ENCODE peak calls at places on chromosomes 13 and 19, in nine cellular contexts. One of them, this sample, is unnamed.

GRCh38 chr13:68047889-68048288 is 817.8 kb upstream of the PCDH9 start:
- DNase-seq in HCT116: no peak
- DNase-seq in neural progenitor cell: peak
- DNase-seq in GM23248: no peak
- DNase-seq in SK-N-SH: no peak
- DNase-seq in GM23338: peak
- DNase-seq in PC-3: peak
- DNase-seq in OCI-LY7: no peak
- DNase-seq in MM.1S: no peak
- DNase-seq in this sample: no peak

GRCh38 chr13:110714798-110715394 is 1.4 kb downstream of the ING1 start:
- DNase-seq in HCT116: no peak
- DNase-seq in neural progenitor cell: peak
- DNase-seq in GM23248: peak
- DNase-seq in SK-N-SH: no peak
- DNase-seq in GM23338: peak
- DNase-seq in PC-3: peak
- DNase-seq in OCI-LY7: peak
- DNase-seq in MM.1S: peak
- DNase-seq in this sample: peak

GRCh38 chr19:18020212-18021067 is 12.5 kb downstream of the ARRDC2 start:
- DNase-seq in HCT116: no peak
- DNase-seq in neural progenitor cell: no peak
- DNase-seq in GM23248: peak
- DNase-seq in SK-N-SH: peak
- DNase-seq in GM23338: no peak
- DNase-seq in PC-3: no peak
- DNase-seq in OCI-LY7: no peak
- DNase-seq in MM.1S: no peak
- DNase-seq in this sample: peak

GRCh38 chr13:94228781-94229180 is 250.7 kb downstream of the DCT start:
- DNase-seq in HCT116: no peak
- DNase-seq in neural progenitor cell: no peak
- DNase-seq in GM23248: no peak
- DNase-seq in SK-N-SH: no peak
- DNase-seq in GM23338: no peak
- DNase-seq in PC-3: no peak
- DNase-seq in OCI-LY7: no peak
- DNase-seq in MM.1S: no peak
- DNase-seq in this sample: no peak

GRCh38 chr13:76596216-76596615 is 290.0 kb downstream of the KCTD12 start:
- DNase-seq in HCT116: no peak
- DNase-seq in neural progenitor cell: no peak
- DNase-seq in GM23248: no peak
- DNase-seq in SK-N-SH: no peak
- DNase-seq in GM23338: no peak
- DNase-seq in PC-3: no peak
- DNase-seq in OCI-LY7: no peak
- DNase-seq in MM.1S: no peak
- DNase-seq in this sample: no peak

GRCh38 chr13:113917096-113917495 is 53.2 kb upstream of the GAS6 start:
- DNase-seq in HCT116: no peak
- DNase-seq in neural progenitor cell: no peak
- DNase-seq in GM23248: no peak
- DNase-seq in SK-N-SH: no peak
- DNase-seq in GM23338: no peak
- DNase-seq in PC-3: no peak
- DNase-seq in OCI-LY7: no peak
- DNase-seq in MM.1S: no peak
- DNase-seq in this sample: no peak

GRCh38 chr13:49214917-49215376 is 5.2 kb upstream of the MLNR start:
- DNase-seq in HCT116: peak
- DNase-seq in neural progenitor cell: no peak
- DNase-seq in GM23248: peak
- DNase-seq in SK-N-SH: no peak
- DNase-seq in GM23338: peak
- DNase-seq in PC-3: peak
- DNase-seq in OCI-LY7: peak
- DNase-seq in MM.1S: peak
- DNase-seq in this sample: no peak

GRCh38 chr19:49447485-49448431 is 3.9 kb downstream of the PIH1D1 start:
- DNase-seq in HCT116: peak
- DNase-seq in neural progenitor cell: peak
- DNase-seq in GM23248: no peak
- DNase-seq in SK-N-SH: peak
- DNase-seq in GM23338: peak
- DNase-seq in PC-3: no peak
- DNase-seq in OCI-LY7: peak
- DNase-seq in MM.1S: no peak
- DNase-seq in this sample: no peak

GRCh38 chr13:40155176-40155575 is 499.7 kb downstream of the COG6 start:
- DNase-seq in HCT116: no peak
- DNase-seq in neural progenitor cell: peak
- DNase-seq in GM23248: no peak
- DNase-seq in SK-N-SH: no peak
- DNase-seq in GM23338: no peak
- DNase-seq in PC-3: no peak
- DNase-seq in OCI-LY7: no peak
- DNase-seq in MM.1S: no peak
- DNase-seq in this sample: no peak

GRCh38 chr13:76512676-76513277 is 373.4 kb downstream of the KCTD12 start:
- DNase-seq in HCT116: no peak
- DNase-seq in neural progenitor cell: no peak
- DNase-seq in GM23248: peak
- DNase-seq in SK-N-SH: peak
- DNase-seq in GM23338: no peak
- DNase-seq in PC-3: peak
- DNase-seq in OCI-LY7: no peak
- DNase-seq in MM.1S: no peak
- DNase-seq in this sample: no peak

GRCh38 chr19:28905996-28906395 is 307.0 kb downstream of the UQCRFS1 start:
- DNase-seq in HCT116: no peak
- DNase-seq in neural progenitor cell: no peak
- DNase-seq in GM23248: peak
- DNase-seq in SK-N-SH: no peak
- DNase-seq in GM23338: no peak
- DNase-seq in PC-3: no peak
- DNase-seq in OCI-LY7: no peak
- DNase-seq in MM.1S: no peak
- DNase-seq in this sample: no peak

GRCh38 chr13:32033744-32034143 is 2.2 kb downstream of the FRY start:
- DNase-seq in HCT116: no peak
- DNase-seq in neural progenitor cell: no peak
- DNase-seq in GM23248: no peak
- DNase-seq in SK-N-SH: no peak
- DNase-seq in GM23338: no peak
- DNase-seq in PC-3: no peak
- DNase-seq in OCI-LY7: no peak
- DNase-seq in MM.1S: no peak
- DNase-seq in this sample: no peak

GRCh38 chr13:32212420-32212819 is 102.7 kb downstream of the ZAR1L start:
- DNase-seq in HCT116: no peak
- DNase-seq in neural progenitor cell: no peak
- DNase-seq in GM23248: peak
- DNase-seq in SK-N-SH: no peak
- DNase-seq in GM23338: no peak
- DNase-seq in PC-3: peak
- DNase-seq in OCI-LY7: no peak
- DNase-seq in MM.1S: no peak
- DNase-seq in this sample: no peak

GRCh38 chr19:34313188-34313587 is 51.8 kb upstream of the GPI start:
- DNase-seq in HCT116: no peak
- DNase-seq in neural progenitor cell: no peak
- DNase-seq in GM23248: peak
- DNase-seq in SK-N-SH: no peak
- DNase-seq in GM23338: no peak
- DNase-seq in PC-3: peak
- DNase-seq in OCI-LY7: no peak
- DNase-seq in MM.1S: no peak
- DNase-seq in this sample: peak

GRCh38 chr19:17450264-17451075 is 2.0 kb upstream of the TMEM221 start:
- DNase-seq in HCT116: peak
- DNase-seq in neural progenitor cell: no peak
- DNase-seq in GM23248: no peak
- DNase-seq in SK-N-SH: no peak
- DNase-seq in GM23338: no peak
- DNase-seq in PC-3: peak
- DNase-seq in OCI-LY7: no peak
- DNase-seq in MM.1S: no peak
- DNase-seq in this sample: peak

GRCh38 chr13:40026741-40027140 is 371.3 kb downstream of the COG6 start:
- DNase-seq in HCT116: no peak
- DNase-seq in neural progenitor cell: no peak
- DNase-seq in GM23248: no peak
- DNase-seq in SK-N-SH: no peak
- DNase-seq in GM23338: no peak
- DNase-seq in PC-3: no peak
- DNase-seq in OCI-LY7: no peak
- DNase-seq in MM.1S: peak
- DNase-seq in this sample: no peak

GRCh38 chr19:18904334-18905057 is 8.5 kb upstream of the CERS1 start:
- DNase-seq in HCT116: no peak
- DNase-seq in neural progenitor cell: no peak
- DNase-seq in GM23248: no peak
- DNase-seq in SK-N-SH: no peak
- DNase-seq in GM23338: no peak
- DNase-seq in PC-3: no peak
- DNase-seq in OCI-LY7: no peak
- DNase-seq in MM.1S: no peak
- DNase-seq in this sample: no peak

GRCh38 chr13:106570354-106570822 is 2.5 kb upstream of the ARGLU1 start:
- DNase-seq in HCT116: peak
- DNase-seq in neural progenitor cell: peak
- DNase-seq in GM23248: peak
- DNase-seq in SK-N-SH: peak
- DNase-seq in GM23338: peak
- DNase-seq in PC-3: no peak
- DNase-seq in OCI-LY7: no peak
- DNase-seq in MM.1S: peak
- DNase-seq in this sample: peak
- H3K27ac ChIP-seq in HCT116: no peak
- H3K27ac ChIP-seq in neural progenitor cell: no peak
- H3K27ac ChIP-seq in GM23248: no peak
- H3K27ac ChIP-seq in SK-N-SH: no peak
- H3K27ac ChIP-seq in GM23338: no peak
- H3K27ac ChIP-seq in PC-3: no peak
- H3K27ac ChIP-seq in OCI-LY7: no peak
- H3K27ac ChIP-seq in MM.1S: no peak
- H3K27ac ChIP-seq in this sample: peak

GRCh38 chr19:485122-485521 is 11.2 kb upstream of the MADCAM1 start:
- DNase-seq in HCT116: no peak
- DNase-seq in neural progenitor cell: no peak
- DNase-seq in GM23248: no peak
- DNase-seq in SK-N-SH: no peak
- DNase-seq in GM23338: no peak
- DNase-seq in PC-3: no peak
- DNase-seq in OCI-LY7: no peak
- DNase-seq in MM.1S: no peak
- DNase-seq in this sample: no peak

GRCh38 chr19:484494-484893 is 11.8 kb upstream of the MADCAM1 start:
- DNase-seq in HCT116: no peak
- DNase-seq in neural progenitor cell: no peak
- DNase-seq in GM23248: no peak
- DNase-seq in SK-N-SH: no peak
- DNase-seq in GM23338: no peak
- DNase-seq in PC-3: no peak
- DNase-seq in OCI-LY7: no peak
- DNase-seq in MM.1S: no peak
- DNase-seq in this sample: no peak

GRCh38 chr19:488505-489417 is 7.5 kb upstream of the MADCAM1 start:
- DNase-seq in HCT116: peak
- DNase-seq in neural progenitor cell: peak
- DNase-seq in GM23248: peak
- DNase-seq in SK-N-SH: peak
- DNase-seq in GM23338: peak
- DNase-seq in PC-3: peak
- DNase-seq in OCI-LY7: peak
- DNase-seq in MM.1S: peak
- DNase-seq in this sample: peak

GRCh38 chr19:483332-484072 is 12.8 kb upstream of the MADCAM1 start:
- DNase-seq in HCT116: no peak
- DNase-seq in neural progenitor cell: no peak
- DNase-seq in GM23248: no peak
- DNase-seq in SK-N-SH: peak
- DNase-seq in GM23338: no peak
- DNase-seq in PC-3: no peak
- DNase-seq in OCI-LY7: no peak
- DNase-seq in MM.1S: no peak
- DNase-seq in this sample: no peak

GRCh38 chr19:485583-486236 is 10.6 kb upstream of the MADCAM1 start:
- DNase-seq in HCT116: no peak
- DNase-seq in neural progenitor cell: peak
- DNase-seq in GM23248: peak
- DNase-seq in SK-N-SH: peak
- DNase-seq in GM23338: no peak
- DNase-seq in PC-3: no peak
- DNase-seq in OCI-LY7: no peak
- DNase-seq in MM.1S: no peak
- DNase-seq in this sample: peak
- TF ChIP-seq EZH2phosphoT487 in HCT116: no peak
- TF ChIP-seq EZH2phosphoT487 in neural progenitor cell: no peak
- TF ChIP-seq EZH2phosphoT487 in GM23248: no peak
- TF ChIP-seq EZH2phosphoT487 in SK-N-SH: no peak
- TF ChIP-seq EZH2phosphoT487 in GM23338: no peak
- TF ChIP-seq EZH2phosphoT487 in PC-3: no peak
- TF ChIP-seq EZH2phosphoT487 in OCI-LY7: no peak
- TF ChIP-seq EZH2phosphoT487 in MM.1S: no peak
- TF ChIP-seq EZH2phosphoT487 in this sample: no peak

GRCh38 chr13:23449386-23450162 is 16.1 kb upstream of the SACS start:
- DNase-seq in HCT116: no peak
- DNase-seq in neural progenitor cell: peak
- DNase-seq in GM23248: no peak
- DNase-seq in SK-N-SH: no peak
- DNase-seq in GM23338: peak
- DNase-seq in PC-3: no peak
- DNase-seq in OCI-LY7: no peak
- DNase-seq in MM.1S: no peak
- DNase-seq in this sample: no peak
- H3K27ac ChIP-seq in HCT116: no peak
- H3K27ac ChIP-seq in neural progenitor cell: peak
- H3K27ac ChIP-seq in GM23248: no peak
- H3K27ac ChIP-seq in SK-N-SH: no peak
- H3K27ac ChIP-seq in GM23338: peak
- H3K27ac ChIP-seq in PC-3: no peak
- H3K27ac ChIP-seq in OCI-LY7: no peak
- H3K27ac ChIP-seq in MM.1S: no peak
- H3K27ac ChIP-seq in this sample: no peak

DNA sequence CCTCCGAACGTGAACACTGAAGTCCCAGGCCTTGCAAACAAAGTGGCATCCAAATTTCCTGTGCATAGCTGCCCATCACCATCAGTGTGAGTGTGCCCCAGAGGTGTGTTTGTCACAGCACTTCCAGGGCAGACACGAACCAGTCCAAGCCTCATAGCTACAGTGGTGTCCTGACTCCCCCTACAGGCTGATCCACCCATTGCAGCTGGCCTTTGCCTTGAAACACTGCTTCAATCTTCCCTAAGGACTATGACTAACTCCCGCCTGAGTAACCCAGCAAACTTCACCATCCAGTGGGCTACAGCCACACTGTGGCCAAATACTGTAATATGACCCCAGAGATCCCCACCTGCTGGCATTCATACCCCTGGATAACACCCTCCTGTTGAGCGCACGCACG is 3.9 kb downstream of the ZNF266 start:
- DNase-seq in HCT116: no peak
- DNase-seq in neural progenitor cell: peak
- DNase-seq in GM23248: peak
- DNase-seq in SK-N-SH: peak
- DNase-seq in GM23338: peak
- DNase-seq in PC-3: peak
- DNase-seq in OCI-LY7: peak
- DNase-seq in MM.1S: no peak
- DNase-seq in this sample: peak
- TF ChIP-seq EZH2phosphoT487 in HCT116: no peak
- TF ChIP-seq EZH2phosphoT487 in neural progenitor cell: no peak
- TF ChIP-seq EZH2phosphoT487 in GM23248: no peak
- TF ChIP-seq EZH2phosphoT487 in SK-N-SH: no peak
- TF ChIP-seq EZH2phosphoT487 in GM23338: no peak
- TF ChIP-seq EZH2phosphoT487 in PC-3: no peak
- TF ChIP-seq EZH2phosphoT487 in OCI-LY7: no peak
- TF ChIP-seq EZH2phosphoT487 in MM.1S: no peak
- TF ChIP-seq EZH2phosphoT487 in this sample: no peak

This sample was measured in hepatocyte.